ENCODE peak calls at places on chromosomes 5 and 9, in four cellular contexts. B, P, N and S are unnamed samples.

GRCh38 chr9:121650220-121651013 is 1.0 kb upstream of the DAB2IP start:
- DNase-seq in B (no peak), P (no peak), N (peak), S (peak)

GRCh38 chr5:94908889-94909480 is 290.5 kb downstream of the SLF1 start:
- DNase-seq in B (peak), P (peak), N (peak), S (peak)

GRCh38 chr5:172676914-172677475 is 35.9 kb downstream of the NEURL1B start:
- DNase-seq in B (no peak), P (no peak), N (no peak), S (no peak)

GRCh38 chr5:2901096-2901495 is 149.6 kb upstream of the IRX2 start:
- DNase-seq in B (no peak), P (no peak), N (no peak), S (no peak)

GRCh38 chr5:74433255-74434123 is 207.0 kb downstream of the ENC1 start:
- DNase-seq in B (no peak), P (no peak), N (peak), S (peak)

GRCh38 chr9:113566011-113566711 is 102.6 kb downstream of the RGS3 start:
- DNase-seq in B (no peak), P (no peak), N (no peak), S (no peak)

GRCh38 chr9:84000186-84000585 is 19.6 kb downstream of the RMI1 start:
- DNase-seq in B (no peak), P (no peak), N (peak), S (no peak)

GRCh38 chr5:10921176-10921575 is 160.1 kb upstream of the DAP start:
- DNase-seq in B (no peak), P (no peak), N (no peak), S (no peak)

GRCh38 chr5:34751807-34752736 is 86.9 kb upstream of the TTC23L start:
- DNase-seq in B (no peak), P (no peak), N (peak), S (no peak)

GRCh38 chr9:133647148-133647547 is 11.0 kb downstream of the DBH start:
- DNase-seq in B (no peak), P (no peak), N (no peak), S (no peak)

GRCh38 chr9:107919263-107919662 is 429.7 kb upstream of the KLF4 start:
- DNase-seq in B (no peak), P (no peak), N (no peak), S (no peak)